ENCODE peak calls at places on chromosomes 13 and 19, in five cellular contexts. One of them, this sample, is unnamed.

GRCh38 chr13:82833928-82834327 is 1048.3 kb downstream of the SLITRK1 start:
- DNase-seq in endodermal cell: no peak
- DNase-seq in cardiac muscle cell: peak
- DNase-seq in heart right ventricle: no peak
- DNase-seq in dorsolateral prefrontal cortex: no peak
- DNase-seq in this sample: no peak

GRCh38 chr19:28560786-28561185 is 652.2 kb downstream of the UQCRFS1 start:
- DNase-seq in cardiac muscle cell: no peak
- DNase-seq in dorsolateral prefrontal cortex: no peak
- DNase-seq in endodermal cell: no peak
- DNase-seq in heart right ventricle: no peak
- DNase-seq in this sample: no peak

GRCh38 chr19:38701455-38702063 is 42.7 kb downstream of the CAPN12 start:
- DNase-seq in heart right ventricle: no peak
- DNase-seq in cardiac muscle cell: no peak
- DNase-seq in dorsolateral prefrontal cortex: no peak
- DNase-seq in endodermal cell: no peak
- DNase-seq in this sample: no peak

GRCh38 chr19:29271911-29272310 is 59.0 kb upstream of the UQCRFS1 start:
- DNase-seq in heart right ventricle: no peak
- DNase-seq in cardiac muscle cell: no peak
- DNase-seq in endodermal cell: peak
- DNase-seq in dorsolateral prefrontal cortex: no peak
- DNase-seq in this sample: no peak

GRCh38 chr13:96141032-96141431 is 51.1 kb downstream of the HS6ST3 start:
- DNase-seq in cardiac muscle cell: peak
- DNase-seq in dorsolateral prefrontal cortex: no peak
- DNase-seq in heart right ventricle: no peak
- DNase-seq in endodermal cell: no peak
- DNase-seq in this sample: no peak

GRCh38 chr13:63497601-63498000 is 2082.0 kb upstream of the PCDH20 start:
- DNase-seq in endodermal cell: no peak
- DNase-seq in dorsolateral prefrontal cortex: no peak
- DNase-seq in cardiac muscle cell: peak
- DNase-seq in heart right ventricle: no peak
- DNase-seq in this sample: no peak

GRCh38 chr13:30569901-30570576 is 47.7 kb upstream of the USPL1 start:
- DNase-seq in endodermal cell: peak
- DNase-seq in dorsolateral prefrontal cortex: no peak
- DNase-seq in cardiac muscle cell: peak
- DNase-seq in heart right ventricle: peak
- DNase-seq in this sample: no peak

GRCh38 chr19:51549533-51550324 is 18.3 kb upstream of the SIGLEC6 start:
- DNase-seq in heart right ventricle: no peak
- DNase-seq in cardiac muscle cell: no peak
- DNase-seq in endodermal cell: no peak
- DNase-seq in dorsolateral prefrontal cortex: no peak
- DNase-seq in this sample: no peak

GRCh38 chr19:42081584-42082258 is 5.8 kb downstream of the ZNF574 start:
- DNase-seq in endodermal cell: no peak
- DNase-seq in heart right ventricle: no peak
- DNase-seq in dorsolateral prefrontal cortex: no peak
- DNase-seq in cardiac muscle cell: peak
- DNase-seq in this sample: no peak

GRCh38 chr13:110250258-110250891 is 56.6 kb downstream of the COL4A1 start:
- DNase-seq in endodermal cell: no peak
- DNase-seq in heart right ventricle: peak
- DNase-seq in dorsolateral prefrontal cortex: no peak
- DNase-seq in cardiac muscle cell: peak
- DNase-seq in this sample: no peak

GRCh38 chr19:10861118-10861651 is 10.2 kb upstream of the CARM1 start:
- DNase-seq in heart right ventricle: no peak
- DNase-seq in dorsolateral prefrontal cortex: no peak
- DNase-seq in cardiac muscle cell: peak
- DNase-seq in endodermal cell: peak
- DNase-seq in this sample: no peak

GRCh38 chr13:114088863-114089262 is 43.6 kb downstream of the RASA3 start:
- DNase-seq in dorsolateral prefrontal cortex: no peak
- DNase-seq in cardiac muscle cell: no peak
- DNase-seq in heart right ventricle: no peak
- DNase-seq in endodermal cell: no peak
- DNase-seq in this sample: no peak

GRCh38 chr19:55440411-55441105 is 2.5 kb downstream of the SHISA7 start:
- DNase-seq in heart right ventricle: no peak
- DNase-seq in cardiac muscle cell: no peak
- DNase-seq in dorsolateral prefrontal cortex: no peak
- DNase-seq in endodermal cell: peak
- DNase-seq in this sample: no peak

GRCh38 chr13:37453246-37453645 is 145.3 kb downstream of the POSTN start:
- DNase-seq in heart right ventricle: no peak
- DNase-seq in endodermal cell: no peak
- DNase-seq in cardiac muscle cell: peak
- DNase-seq in dorsolateral prefrontal cortex: no peak
- DNase-seq in this sample: no peak

GRCh38 chr19:32146664-32147063 is 198.7 kb upstream of the ZNF507 start:
- DNase-seq in endodermal cell: no peak
- DNase-seq in heart right ventricle: no peak
- DNase-seq in cardiac muscle cell: no peak
- DNase-seq in dorsolateral prefrontal cortex: no peak
- DNase-seq in this sample: no peak

GRCh38 chr13:42873081-42873480 is 91.7 kb downstream of the FAM216B start:
- DNase-seq in heart right ventricle: no peak
- DNase-seq in endodermal cell: no peak
- DNase-seq in dorsolateral prefrontal cortex: no peak
- DNase-seq in cardiac muscle cell: no peak
- DNase-seq in this sample: no peak

GRCh38 chr13:94968040-94968756 is 255.9 kb upstream of the SOX21 start:
- DNase-seq in heart right ventricle: no peak
- DNase-seq in cardiac muscle cell: peak
- DNase-seq in endodermal cell: peak
- DNase-seq in dorsolateral prefrontal cortex: no peak
- DNase-seq in this sample: peak

GRCh38 chr19:51026554-51026831 is at the start of gene KLK11:
- DNase-seq in dorsolateral prefrontal cortex: no peak
- DNase-seq in endodermal cell: no peak
- DNase-seq in cardiac muscle cell: no peak
- DNase-seq in heart right ventricle: no peak
- DNase-seq in this sample: no peak

GRCh38 chr19:10514211-10515145 is 2.8 kb downstream of the S1PR5 start:
- DNase-seq in cardiac muscle cell: no peak
- DNase-seq in dorsolateral prefrontal cortex: no peak
- DNase-seq in endodermal cell: peak
- DNase-seq in heart right ventricle: no peak
- DNase-seq in this sample: no peak

GRCh38 chr19:41746593-41747227 is 8.6 kb upstream of the CEACAM6 start:
- DNase-seq in heart right ventricle: peak
- DNase-seq in cardiac muscle cell: peak
- DNase-seq in dorsolateral prefrontal cortex: no peak
- DNase-seq in endodermal cell: peak
- DNase-seq in this sample: peak

GRCh38 chr13:49643003-49643651 is 14.8 kb downstream of the ARL11 start:
- DNase-seq in endodermal cell: no peak
- DNase-seq in dorsolateral prefrontal cortex: no peak
- DNase-seq in heart right ventricle: no peak
- DNase-seq in cardiac muscle cell: no peak
- DNase-seq in this sample: no peak

GRCh38 chr13:112965573-112966115 is 3.4 kb upstream of the MCF2L start:
- DNase-seq in endodermal cell: no peak
- DNase-seq in dorsolateral prefrontal cortex: no peak
- DNase-seq in heart right ventricle: no peak
- DNase-seq in cardiac muscle cell: no peak
- DNase-seq in this sample: no peak
- H3K27ac ChIP-seq in endodermal cell: no peak
- H3K27ac ChIP-seq in dorsolateral prefrontal cortex: no peak
- H3K27ac ChIP-seq in heart right ventricle: peak
- H3K27ac ChIP-seq in cardiac muscle cell: no peak
- H3K27ac ChIP-seq in this sample: no peak

DNA sequence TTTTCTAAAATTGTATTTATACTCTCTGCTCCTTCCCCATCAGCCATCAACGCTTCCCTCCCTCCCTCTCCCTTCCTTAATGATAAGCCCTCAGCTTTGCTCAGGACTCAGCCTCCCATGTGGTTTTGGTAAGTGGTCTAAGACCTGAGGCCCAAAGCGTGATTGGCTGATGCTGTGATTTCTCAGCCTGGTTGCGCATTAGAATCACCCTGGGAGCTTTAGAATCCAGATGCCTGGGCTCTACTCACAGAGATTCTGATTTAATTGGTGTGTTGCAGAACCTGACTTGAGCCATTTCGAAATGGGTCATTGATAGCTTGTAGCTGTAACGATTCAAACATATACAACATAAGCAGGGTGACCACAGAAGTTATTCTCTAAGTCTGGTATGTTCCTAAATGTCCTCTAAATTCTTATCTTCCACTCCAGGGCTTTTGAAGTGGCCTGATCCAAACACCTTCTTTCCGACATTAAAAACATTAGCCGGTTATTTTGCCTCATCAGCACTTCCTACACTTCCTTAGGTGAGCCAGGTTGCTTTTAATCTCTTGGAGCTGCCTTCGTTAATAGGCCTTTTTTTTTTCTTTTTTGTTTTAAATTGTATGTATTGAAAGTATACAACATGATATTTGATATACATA is 60.6 kb downstream of the LRCH1 start:
- DNase-seq in cardiac muscle cell: no peak
- DNase-seq in endodermal cell: no peak
- DNase-seq in heart right ventricle: no peak
- DNase-seq in dorsolateral prefrontal cortex: no peak
- DNase-seq in this sample: no peak
- H3K27ac ChIP-seq in cardiac muscle cell: no peak
- H3K27ac ChIP-seq in endodermal cell: no peak
- H3K27ac ChIP-seq in heart right ventricle: peak
- H3K27ac ChIP-seq in dorsolateral prefrontal cortex: no peak
- H3K27ac ChIP-seq in this sample: no peak

DNA sequence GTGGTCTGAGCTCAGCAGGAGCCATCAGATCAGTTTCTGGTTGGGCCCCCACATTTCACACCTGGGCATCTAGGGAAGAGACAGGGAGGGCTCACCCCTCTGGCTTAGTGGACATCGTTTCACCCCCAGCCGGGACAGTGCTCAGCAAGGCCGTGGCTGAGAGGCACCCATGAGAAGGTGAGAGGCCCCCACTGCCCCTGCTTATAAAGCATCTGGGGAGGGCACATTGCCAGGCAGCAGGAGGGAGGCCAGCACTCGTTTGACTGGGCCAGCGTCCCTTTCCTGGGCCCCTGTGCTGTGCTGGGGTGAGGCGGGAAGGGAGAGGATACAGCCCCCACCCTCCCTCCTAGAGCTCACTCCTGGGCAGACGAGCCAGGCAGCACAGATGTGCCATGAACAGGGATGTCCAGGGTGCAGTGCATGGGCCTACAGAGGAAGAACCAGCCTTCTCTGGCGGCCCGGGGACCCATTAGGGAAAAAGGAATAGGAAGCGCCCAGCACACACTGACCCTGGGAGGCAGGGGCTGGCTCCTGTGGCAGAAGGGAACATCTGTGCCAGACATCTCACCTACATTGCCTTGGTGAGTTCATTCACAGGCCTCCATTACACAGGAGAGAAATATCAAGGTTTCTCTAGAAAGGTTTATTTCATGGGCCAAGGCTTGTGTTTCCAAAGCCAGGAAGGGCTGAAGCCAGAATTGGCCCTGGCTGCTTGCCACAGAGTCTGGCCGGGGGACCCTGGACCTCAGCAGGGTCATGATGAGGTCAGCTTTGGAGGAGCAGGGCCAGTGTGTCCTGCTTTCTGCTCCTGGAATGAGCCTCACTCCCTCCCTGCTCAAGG is 7.7 kb downstream of the AP1M1 start:
- DNase-seq in dorsolateral prefrontal cortex: no peak
- DNase-seq in heart right ventricle: no peak
- DNase-seq in cardiac muscle cell: no peak
- DNase-seq in endodermal cell: no peak
- DNase-seq in this sample: no peak
- H3K27ac ChIP-seq in dorsolateral prefrontal cortex: no peak
- H3K27ac ChIP-seq in heart right ventricle: no peak
- H3K27ac ChIP-seq in cardiac muscle cell: no peak
- H3K27ac ChIP-seq in endodermal cell: no peak
- H3K27ac ChIP-seq in this sample: no peak

GRCh38 chr19:12733907-12734214 is 623 bp downstream of the TRIR start:
- DNase-seq in heart right ventricle: no peak
- DNase-seq in cardiac muscle cell: no peak
- DNase-seq in endodermal cell: no peak
- DNase-seq in dorsolateral prefrontal cortex: no peak
- DNase-seq in this sample: no peak
- H3K27ac ChIP-seq in heart right ventricle: peak
- H3K27ac ChIP-seq in cardiac muscle cell: peak
- H3K27ac ChIP-seq in endodermal cell: peak
- H3K27ac ChIP-seq in dorsolateral prefrontal cortex: peak
- H3K27ac ChIP-seq in this sample: peak